ENCODE peak calls at places on chromosomes 6 and 20, in four cellular contexts. Z is nephron progenitor cell, X is HCT116, E is GM23338. A is an unnamed sample.
A peak's percentile ranks its signal among the peaks of the same experiment; 100 is the strongest.

GRCh38 chr6:117601811-117602150 is 530 bp downstream of the GOPC start:
- DNase-seq in Z (no peak), X (no peak), E (peak; percentile 13), A (no peak)

GRCh38 chr6:26305097-26305841 is 59.7 kb upstream of the BTN3A2 start:
- DNase-seq in Z (peak; percentile 73), E (peak; percentile 80), X (peak; percentile 80), A (no peak)

GRCh38 chr6:93420163-93420806 is 926 bp upstream of the EPHA7 start:
- DNase-seq in Z (no peak), X (no peak), E (peak; percentile 52), A (no peak)

GRCh38 chr6:73088138-73088813 is 137.0 kb downstream of the KHDC1L start:
- DNase-seq in E (no peak), Z (no peak), X (no peak), A (peak; percentile 11)

GRCh38 chr20:58246346-58246745 is 17.9 kb upstream of the ANKRD60 start:
- DNase-seq in E (peak; percentile 76), Z (no peak), X (no peak), A (no peak)

GRCh38 chr6:31690231-31691077 is 9.6 kb upstream of the LY6G5C start:
- DNase-seq in X (no peak), Z (no peak), E (no peak), A (no peak)

GRCh38 chr6:20906938-20907337 is 372.7 kb downstream of the CDKAL1 start:
- DNase-seq in E (no peak), Z (no peak), X (no peak), A (no peak)

GRCh38 chr6:4958624-4959023 is 45.2 kb downstream of the RPP40 start:
- DNase-seq in X (no peak), E (no peak), Z (no peak), A (no peak)

GRCh38 chr6:90375681-90376439 is 79.2 kb upstream of the BACH2 start:
- DNase-seq in Z (no peak), X (no peak), E (no peak), A (no peak)

GRCh38 chr6:89411269-89412070 is 603 bp downstream of the RRAGD start:
- DNase-seq in E (peak; percentile 76), X (no peak), Z (peak; percentile 71), A (peak; percentile 68)

GRCh38 chr6:38259736-38260135 is 380.0 kb downstream of the BTBD9 start:
- DNase-seq in X (no peak), E (no peak), Z (no peak), A (no peak)

GRCh38 chr20:25273541-25274358 is 25.9 kb downstream of the PYGB start:
- DNase-seq in X (no peak), E (no peak), Z (no peak), A (no peak)

GRCh38 chr6:132369526-132369925 is 31.7 kb downstream of the MOXD1 start:
- DNase-seq in Z (no peak), E (no peak), X (no peak), A (no peak)

GRCh38 chr6:149342525-149342924 is 25.0 kb downstream of the TAB2 start:
- DNase-seq in Z (no peak), E (no peak), X (no peak), A (no peak)

DNA sequence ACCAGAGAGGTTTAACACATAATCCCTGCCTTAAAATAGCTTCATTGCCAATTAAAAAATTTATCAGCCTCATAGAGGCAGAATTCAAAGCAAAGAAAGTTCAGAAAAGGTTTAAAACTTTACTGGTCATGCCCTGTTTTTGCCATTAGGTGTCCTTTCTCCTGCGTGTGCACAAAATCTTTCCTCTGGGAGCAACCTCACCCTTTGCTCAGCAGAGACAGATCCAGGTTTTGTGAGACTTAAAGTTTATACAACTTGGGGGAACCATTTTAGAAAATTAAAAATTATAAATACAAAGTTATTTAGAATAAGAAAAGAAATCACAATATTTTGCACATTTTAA is 41.8 kb upstream of the SLC22A16 start:
- DNase-seq in Z (no peak), X (no peak), E (peak; percentile 69), A (no peak)
- TF ChIP-seq CTCF in Z (peak; percentile 43), X (peak; percentile 57), E (peak; percentile 49), A (peak; percentile 29)

GRCh38 chr6:36752187-36752885 is 54.7 kb downstream of the RAB44 start:
- DNase-seq in Z (no peak), X (no peak), E (no peak), A (no peak)
- TF ChIP-seq CTCF in Z (no peak), X (no peak), E (no peak), A (no peak)

GRCh38 chr6:65642776-65643175 is 64.2 kb downstream of the EYS start:
- DNase-seq in X (no peak), E (no peak), Z (no peak), A (no peak)

GRCh38 chr6:65637289-65638046 is 69.6 kb downstream of the EYS start:
- DNase-seq in Z (no peak), E (no peak), X (no peak), A (no peak)

GRCh38 chr6:65633516-65633915 is 73.5 kb downstream of the EYS start:
- DNase-seq in X (no peak), E (no peak), Z (no peak), A (no peak)

GRCh38 chr6:65638047-65638831 is 68.8 kb downstream of the EYS start:
- DNase-seq in Z (peak; percentile 45), E (peak; percentile 71), X (no peak), A (no peak)
- TF ChIP-seq CTCF in Z (peak; percentile 62), E (peak; percentile 64), X (no peak), A (peak; percentile 27)

GRCh38 chr20:62148908-62149314 is 5.3 kb downstream of the SS18L1 start:
- DNase-seq in Z (no peak), X (no peak), E (no peak), A (no peak)

GRCh38 chr20:62149532-62150235 is 6.1 kb downstream of the SS18L1 start:
- DNase-seq in X (no peak), Z (no peak), E (peak; percentile 79), A (no peak)

GRCh38 chr20:62151835-62152364 is 8.3 kb downstream of the SS18L1 start:
- DNase-seq in Z (no peak), X (no peak), E (no peak), A (no peak)

GRCh38 chr20:62151225-62151624 is 7.7 kb downstream of the SS18L1 start:
- DNase-seq in E (no peak), X (no peak), Z (no peak), A (no peak)

GRCh38 chr20:62150236-62150575 is 6.6 kb downstream of the SS18L1 start:
- DNase-seq in X (no peak), Z (no peak), E (no peak), A (no peak)
- TF ChIP-seq CTCF in X (no peak), Z (no peak), E (no peak), A (no peak)

GRCh38 chr6:169158750-169159149 is 94.9 kb downstream of the THBS2 start:
- DNase-seq in X (no peak), Z (no peak), E (no peak), A (peak; percentile 12)
- TF ChIP-seq CTCF in X (no peak), Z (no peak), E (no peak), A (no peak)

DNA sequence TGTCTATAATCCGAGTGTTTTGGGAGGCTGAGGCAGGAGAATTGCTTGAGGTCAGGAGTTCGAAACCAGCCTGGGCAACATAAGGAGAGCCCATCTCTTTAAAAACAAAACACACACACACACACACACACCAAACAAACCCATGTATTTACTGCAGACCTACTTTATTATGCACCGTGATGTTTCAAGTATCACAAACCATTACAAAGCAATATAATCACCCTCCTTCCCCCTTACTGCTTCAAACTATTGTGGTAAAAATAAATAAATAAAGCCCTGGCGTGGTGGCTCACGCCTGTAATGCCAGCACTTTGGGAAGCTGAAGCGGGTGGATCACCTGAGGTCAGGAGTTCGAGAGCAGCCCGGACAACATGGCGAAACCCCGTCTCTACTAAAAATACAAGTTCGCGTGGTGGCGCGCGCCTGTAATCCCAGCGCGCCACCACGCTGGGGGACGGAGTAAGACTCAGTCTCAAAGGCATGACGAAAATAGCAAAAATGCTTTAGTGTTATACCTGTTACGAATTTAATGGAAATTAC is 1.5 kb downstream of the TBCC start:
- DNase-seq in X (no peak), E (peak; percentile 6), Z (no peak), A (no peak)
- TF ChIP-seq CTCF in X (no peak), E (no peak), Z (no peak), A (no peak)

A was measured in GM13977.